ENCODE peak calls at places on chromosome 13, in five cellular contexts. D is upper lobe of left lung; Y is stimulated activated CD4-positive, alpha-beta T cell treated with anti-CD3 and anti-CD28 coated beads, Interleukin-12 subunit alpha, Interleukin-12 subunit beta, amount 100 ng/mL, for 4 hours; I is midbrain; G is cardiac fibroblast. B is an unnamed sample.

GRCh38 chr13:27523345-27524073 is 73.1 kb upstream of the MTIF3 start:
- DNase-seq in Y (no peak), I (no peak), D (no peak), G (no peak), B (no peak)

GRCh38 chr13:111115841-111116500 is 861 bp downstream of the ARHGEF7 start:
- DNase-seq in Y (no peak), I (no peak), D (no peak), G (peak), B (peak)

GRCh38 chr13:110463876-110464510 is 97.5 kb downstream of the RAB20 start:
- DNase-seq in Y (no peak), G (no peak), D (peak), I (no peak), B (no peak)

GRCh38 chr13:112532837-112533745 is 54.9 kb downstream of the TUBGCP3 start:
- DNase-seq in G (no peak), Y (no peak), I (no peak), D (no peak), B (no peak)

GRCh38 chr13:25752957-25753540 is 298.8 kb downstream of the SHISA2 start:
- DNase-seq in Y (no peak), G (peak), D (peak), I (no peak), B (no peak)

GRCh38 chr13:39349391-39349790 is 253.6 kb downstream of the LHFPL6 start:
- DNase-seq in D (no peak), Y (no peak), I (peak), G (no peak), B (no peak)

GRCh38 chr13:100508996-100509395 is 79.6 kb downstream of the GGACT start:
- DNase-seq in G (no peak), Y (no peak), I (no peak), D (no peak), B (no peak)

GRCh38 chr13:39616087-39616694 is 13.2 kb upstream of the LHFPL6 start:
- DNase-seq in Y (peak), G (peak), I (peak), D (peak), B (peak)

GRCh38 chr13:92362717-92363116 is 863.9 kb upstream of the GPC6 start:
- DNase-seq in I (no peak), G (no peak), D (no peak), Y (no peak), B (no peak)

GRCh38 chr13:62973804-62974203 is 1558.2 kb upstream of the PCDH20 start:
- DNase-seq in G (no peak), Y (no peak), I (no peak), D (no peak), B (no peak)

GRCh38 chr13:47564041-47564440 is 437.0 kb downstream of the SUCLA2 start:
- DNase-seq in G (no peak), D (no peak), I (no peak), Y (no peak), B (no peak)

GRCh38 chr13:112992931-112993700 is 24.1 kb downstream of the MCF2L start:
- DNase-seq in G (no peak), Y (no peak), D (no peak), I (no peak), B (no peak)

GRCh38 chr13:71587193-71587592 is 279.8 kb downstream of the DACH1 start:
- DNase-seq in D (no peak), G (no peak), I (no peak), Y (no peak), B (no peak)

GRCh38 chr13:81379183-81379582 is 1038.3 kb upstream of the SPRY2 start:
- DNase-seq in Y (no peak), D (no peak), I (no peak), G (no peak), B (no peak)

GRCh38 chr13:112453874-112454647 is 77.9 kb downstream of the SPACA7 start:
- DNase-seq in Y (no peak), I (no peak), G (no peak), D (peak), B (no peak)

GRCh38 chr13:37701306-37701705 is 102.7 kb upstream of the POSTN start:
- DNase-seq in G (peak), D (no peak), Y (no peak), I (no peak), B (no peak)

GRCh38 chr13:41622545-41623429 is 165.4 kb downstream of the RGCC start:
- DNase-seq in I (no peak), D (no peak), Y (no peak), G (peak), B (no peak)

GRCh38 chr13:31160857-31161582 is 684 bp downstream of the HSPH1 start:
- DNase-seq in G (peak), I (peak), D (peak), Y (peak), B (peak)

GRCh38 chr13:31207630-31208549 is 8.1 kb downstream of the B3GLCT start:
- DNase-seq in I (no peak), Y (no peak), D (peak), G (peak), B (no peak)

B was measured in SK-N-DZ.